ENCODE peak calls at places on chromosome 7, in four cellular contexts. M, H, U and N are unnamed samples.
A peak's percentile ranks its signal among the peaks of the same experiment; 100 is the strongest.

GRCh38 chr7:157004050-157004838 is 6.2 kb downstream of the MNX1 start:
- DNase-seq in M (peak; percentile 13), H (no peak), U (no peak), N (no peak)

GRCh38 chr7:1531263-1531978 is 919 bp downstream of the MAFK start:
- DNase-seq in U (no peak), M (peak; percentile 41), H (no peak), N (peak; percentile 35)

GRCh38 chr7:4606776-4607175 is 75.3 kb upstream of the FOXK1 start:
- DNase-seq in H (no peak), U (no peak), M (no peak), N (no peak)

GRCh38 chr7:38321515-38321944 is 48.1 kb upstream of the TARP start:
- DNase-seq in H (no peak), U (no peak), M (peak; percentile 82), N (no peak)

GRCh38 chr7:90816511-90817142 is 220.5 kb downstream of the CDK14 start:
- DNase-seq in M (peak; percentile 96), H (no peak), U (peak; percentile 64), N (no peak)

GRCh38 chr7:111985802-111986201 is 220.4 kb downstream of the DOCK4 start:
- DNase-seq in U (no peak), M (no peak), H (no peak), N (no peak)

GRCh38 chr7:13920053-13920697 is 69.3 kb downstream of the ETV1 start:
- DNase-seq in M (peak; percentile 100), H (peak; percentile 10), U (peak; percentile 96), N (peak; percentile 9)

GRCh38 chr7:45363669-45364068 is 206.1 kb downstream of the RAMP3 start:
- DNase-seq in H (no peak), U (no peak), M (no peak), N (no peak)

GRCh38 chr7:115658223-115658622 is 372.3 kb downstream of the TFEC start:
- DNase-seq in U (no peak), M (no peak), H (no peak), N (no peak)

GRCh38 chr7:74051629-74052410 is 23.8 kb downstream of the ELN start:
- DNase-seq in U (peak; percentile 34), M (no peak), H (no peak), N (peak; percentile 82)

GRCh38 chr7:88357295-88357694 is 50.6 kb upstream of the STEAP4 start:
- DNase-seq in U (no peak), M (no peak), H (no peak), N (no peak)

GRCh38 chr7:38881015-38881414 is 28.0 kb downstream of the VPS41 start:
- DNase-seq in H (no peak), U (no peak), M (no peak), N (no peak)

GRCh38 chr7:111920329-111920728 is 285.9 kb downstream of the DOCK4 start:
- DNase-seq in H (no peak), M (no peak), U (no peak), N (no peak)

GRCh38 chr7:86006909-86007308 is 636.8 kb upstream of the GRM3 start:
- DNase-seq in M (no peak), U (no peak), H (no peak), N (no peak)

GRCh38 chr7:127674361-127674760 is 22.4 kb downstream of the SND1 start:
- DNase-seq in U (no peak), M (peak; percentile 33), H (no peak), N (no peak)

GRCh38 chr7:2632717-2633537 is 1.1 kb downstream of the TTYH3 start:
- DNase-seq in M (peak; percentile 69), U (peak; percentile 6), H (no peak), N (no peak)

GRCh38 chr7:134593530-134594392 is 44.9 kb downstream of the AKR1B15 start:
- DNase-seq in M (peak; percentile 95), H (no peak), U (no peak), N (peak; percentile 78)

GRCh38 chr7:22728416-22729029 is 1.5 kb downstream of the IL6 start:
- DNase-seq in H (no peak), U (peak; percentile 55), M (peak; percentile 71), N (peak; percentile 63)

GRCh38 chr7:134639061-134639460 is 7.6 kb upstream of the BPGM start:
- DNase-seq in U (no peak), M (no peak), H (no peak), N (no peak)

GRCh38 chr7:90599038-90599437 is 2.9 kb downstream of the CDK14 start:
- DNase-seq in H (no peak), U (no peak), M (peak; percentile 37), N (no peak)

GRCh38 chr7:69967699-69968450 is 369.6 kb downstream of the AUTS2 start:
- DNase-seq in H (no peak), U (no peak), M (no peak), N (no peak)

DNA sequence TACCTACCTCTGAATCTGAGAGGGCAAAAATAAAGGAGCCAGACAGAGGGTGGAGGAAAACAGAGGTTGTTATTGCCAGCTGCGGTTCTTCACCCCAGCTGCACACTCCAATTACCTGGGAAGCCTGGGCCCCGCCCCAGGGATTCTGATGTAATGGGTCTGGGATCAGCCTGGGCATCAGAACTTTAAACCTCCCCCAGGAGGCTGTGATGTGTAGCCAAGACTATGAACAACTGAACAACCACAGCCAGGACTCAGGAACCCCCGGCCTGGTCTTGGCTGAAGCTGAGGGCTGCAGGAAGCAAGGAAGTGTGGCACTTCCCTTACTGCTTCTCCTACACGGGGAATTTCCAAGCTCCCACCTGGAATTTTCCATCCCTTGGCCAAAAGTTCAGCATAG is 89.3 kb downstream of the HIP1 start:
- DNase-seq in M (no peak), U (no peak), H (no peak), N (no peak)
- H2AFZ ChIP-seq in M (no peak overlapping the region), U (no peak overlapping the region), H (no peak overlapping the region), N (no peak overlapping the region)

GRCh38 chr7:44262031-44262430 is 61.3 kb downstream of the YKT6 start:
- DNase-seq in H (no peak), U (no peak), M (no peak), N (no peak)

GRCh38 chr7:44266526-44266925 is 58.9 kb downstream of the CAMK2B start:
- DNase-seq in H (no peak), U (no peak), M (no peak), N (no peak)

GRCh38 chr7:44265733-44266132 is 59.7 kb downstream of the CAMK2B start:
- DNase-seq in U (no peak), H (no peak), M (no peak), N (no peak)

GRCh38 chr7:44263342-44264082 is 61.9 kb downstream of the CAMK2B start:
- DNase-seq in H (no peak), M (no peak), U (no peak), N (no peak)

GRCh38 chr7:44264221-44264956 is 61.0 kb downstream of the CAMK2B start:
- DNase-seq in H (no peak), U (no peak), M (no peak), N (no peak)
- TF ChIP-seq CEBPB in H (no peak), U (no peak), M (no peak), N (no peak)

GRCh38 chr7:29723599-29723998 is 82.7 kb upstream of the WIPF3 start:
- DNase-seq in H (no peak), M (peak; percentile 15), U (peak; percentile 4), N (no peak)
- H2AFZ ChIP-seq in H (peak overlapping the region; percentile 99), M (peak overlapping the region; percentile 58), U (peak overlapping the region; percentile 96), N (peak overlapping the region; percentile 74)

GRCh38 chr7:29146888-29147609 is 712 bp upstream of the CPVL start:
- DNase-seq in M (no peak), H (no peak), U (peak; percentile 8), N (peak; percentile 13)

GRCh38 chr7:29146082-29146706 is at the start of gene CPVL:
- DNase-seq in H (peak; percentile 62), U (peak; percentile 29), M (no peak), N (peak; percentile 3)

GRCh38 chr7:29147821-29148220 is 1.5 kb upstream of the CPVL start:
- DNase-seq in U (no peak), M (no peak), H (no peak), N (no peak)

GRCh38 chr7:29143698-29144203 is 2.6 kb downstream of the CPVL start:
- DNase-seq in M (no peak), U (no peak), H (no peak), N (no peak)

GRCh38 chr7:29145553-29146081 is 720 bp downstream of the CPVL start:
- DNase-seq in M (no peak), U (no peak), H (no peak), N (no peak)
- TF ChIP-seq CEBPB in M (no peak), U (no peak), H (no peak), N (no peak)

DNA sequence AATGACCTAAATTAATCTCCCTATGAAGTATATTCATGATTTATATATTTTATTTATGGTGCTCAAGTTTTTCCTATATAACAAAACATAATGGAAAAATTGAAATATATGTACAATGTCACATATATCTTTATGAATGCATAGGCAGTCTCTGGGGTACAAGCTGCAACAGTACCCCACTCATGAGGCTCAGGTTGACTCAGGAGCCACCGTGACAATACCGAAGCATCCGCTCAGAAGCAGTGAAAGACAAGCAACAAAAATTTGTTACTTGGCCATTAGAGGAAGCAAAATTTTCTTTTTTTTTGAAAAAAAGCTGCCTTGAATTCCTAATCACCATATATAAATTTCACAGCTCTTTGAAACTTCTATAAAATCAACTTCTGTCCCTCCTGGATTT is 2.9 kb downstream of the NAMPT start:
- DNase-seq in M (no peak), H (no peak), U (no peak), N (no peak)
- H2AFZ ChIP-seq in M (no peak overlapping the region), H (no peak overlapping the region), U (no peak overlapping the region), N (no peak overlapping the region)

GRCh38 chr7:106766551-106766950 is 98.5 kb upstream of the PIK3CG start:
- DNase-seq in M (peak; percentile 20), U (no peak), H (no peak), N (no peak)
- TF ChIP-seq CEBPB in M (no peak), U (no peak), H (no peak), N (no peak)

DNA sequence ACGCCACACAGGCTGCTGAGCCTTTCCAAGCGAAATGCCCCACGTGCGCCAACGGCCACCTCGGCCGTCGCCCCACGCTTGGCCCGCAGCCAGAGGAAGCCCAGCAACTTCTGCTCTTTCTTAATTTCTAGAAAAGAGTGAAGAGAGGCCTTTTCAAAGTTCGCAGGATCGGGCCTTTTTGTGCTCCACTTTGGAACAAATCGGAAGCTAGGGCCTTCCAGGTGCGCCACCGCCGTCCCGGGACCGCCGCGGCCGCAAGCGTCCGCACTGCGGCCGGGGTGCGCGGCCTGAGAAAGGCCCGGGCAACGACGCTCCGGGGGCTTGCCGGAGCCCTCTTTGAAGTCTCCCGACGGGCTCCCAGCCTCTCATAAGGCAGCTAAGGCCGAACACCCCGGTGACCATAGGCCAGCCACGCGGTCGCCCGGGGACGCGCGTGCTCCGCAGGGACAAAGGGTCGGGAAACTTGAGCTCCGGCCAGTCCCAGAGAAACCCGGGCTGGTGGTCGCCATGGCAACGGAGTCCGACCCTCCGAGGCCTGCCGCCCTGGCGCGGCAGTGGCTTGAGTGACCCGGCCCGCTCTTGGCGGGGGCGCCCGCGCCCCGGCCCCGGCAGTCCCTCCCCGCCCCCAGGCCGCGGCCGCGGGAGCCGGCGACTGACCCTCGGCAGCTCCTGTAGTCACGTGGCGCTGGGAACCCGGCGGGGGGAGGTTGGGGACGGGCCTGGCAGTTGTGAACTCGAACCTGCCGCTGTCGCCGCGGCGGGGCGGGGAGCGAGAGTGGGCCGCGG is at the start of gene REPIN1:
- DNase-seq in U (peak; percentile 80), M (peak; percentile 79), H (no peak), N (peak; percentile 99)
- H2AFZ ChIP-seq in U (no peak within 1 kb of the TSS), M (peak within 1 kb of the TSS; percentile 97), H (no peak within 1 kb of the TSS), N (peak within 1 kb of the TSS; percentile 82)